ENCODE peak calls at places on chromosomes 3 and 15, in four cellular contexts. O is upper lobe of left lung, L is cardiac muscle cell, T is colonic mucosa. B is an unnamed sample.

GRCh38 chr3:148379763-148380162 is 317.9 kb upstream of the AGTR1 start:
- DNase-seq in O (no peak), L (peak; percentile 67), T (no peak), B (peak; percentile 3)

GRCh38 chr3:64908292-64908691 is 220.5 kb upstream of the ADAMTS9 start:
- DNase-seq in O (no peak), L (no peak), T (no peak), B (no peak)

GRCh38 chr3:30597131-30597768 is 9.2 kb upstream of the TGFBR2 start:
- DNase-seq in O (no peak), L (peak; percentile 89), T (no peak), B (no peak)

GRCh38 chr3:149512073-149512782 is 37.7 kb downstream of the TM4SF4 start:
- DNase-seq in O (peak; percentile 83), L (peak; percentile 75), T (peak; percentile 60), B (peak; percentile 66)

GRCh38 chr3:115323380-115323779 is 176.3 kb upstream of the ZBTB20 start:
- DNase-seq in O (no peak), L (no peak), T (no peak), B (no peak)

GRCh38 chr3:96970211-96970610 is 155.8 kb downstream of the EPHA6 start:
- DNase-seq in O (no peak), L (no peak), T (no peak), B (no peak)

GRCh38 chr3:123481071-123481470 is 32.2 kb upstream of the ADCY5 start:
- DNase-seq in O (no peak), L (no peak), T (no peak), B (no peak)

GRCh38 chr3:73070675-73071575 is 9.5 kb downstream of the EBLN2 start:
- DNase-seq in O (no peak), L (peak; percentile 69), T (no peak), B (no peak)

GRCh38 chr15:60172147-60172546 is 168.0 kb downstream of the FOXB1 start:
- DNase-seq in O (no peak), L (no peak), T (no peak), B (no peak)

GRCh38 chr3:32181801-32182200 is 56.7 kb upstream of the CMTM8 start:
- DNase-seq in O (no peak), L (no peak), T (no peak), B (no peak)

DNA sequence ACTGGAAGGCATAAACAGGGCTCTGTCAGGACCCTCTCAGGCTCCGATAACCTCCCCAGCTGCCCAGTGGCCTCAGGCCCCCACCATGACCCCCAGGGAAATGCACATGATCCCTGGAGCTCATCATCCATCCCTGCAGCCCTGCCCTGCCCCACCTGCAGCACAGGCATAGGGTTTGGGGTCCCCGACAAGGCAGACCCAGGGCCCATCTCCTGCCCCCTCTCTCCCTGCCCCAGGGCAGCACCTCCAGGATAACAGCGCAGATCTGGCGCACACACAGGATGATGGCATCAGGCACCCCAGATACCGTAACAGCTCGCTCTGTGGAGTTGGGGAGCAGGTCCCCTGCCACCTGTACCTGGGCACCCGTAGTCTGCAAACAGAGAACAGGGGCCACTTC is 4.5 kb downstream of the GPR62 start:
- DNase-seq in O (no peak), L (no peak), T (no peak), B (no peak)
- H3K4me1 ChIP-seq in O (peaks cover 6% of the 10 kb centered on the region), L (peaks cover 17% of the 10 kb centered on the region), T (peaks cover 6% of the 10 kb centered on the region), B (peaks cover 30% of the 10 kb centered on the region)

DNA sequence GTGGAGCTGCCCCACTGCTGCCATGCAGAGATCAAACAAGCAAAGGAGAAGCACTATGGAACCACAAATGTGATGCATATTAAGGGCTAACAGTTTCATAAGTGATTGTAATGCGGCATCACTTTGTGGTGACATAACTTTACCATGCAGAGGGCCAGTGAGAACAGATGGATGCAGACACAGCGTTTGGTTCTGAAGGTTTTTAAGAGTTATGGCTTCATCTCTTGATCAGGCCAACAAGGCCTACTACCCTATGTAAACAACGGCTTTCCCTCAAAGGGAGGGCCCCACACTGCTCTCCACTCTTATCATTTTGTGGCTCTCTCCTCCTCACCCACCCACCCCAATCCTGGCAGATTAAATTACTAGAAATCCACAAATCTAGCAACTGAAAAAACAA is 13.4 kb downstream of the NR2E3 start:
- DNase-seq in O (no peak), L (no peak), T (no peak), B (peak; percentile 85)
- H3K36me3 ChIP-seq in O (peaks cover 11% of the 10 kb centered on the region), L (peaks cover 16% of the 10 kb centered on the region), T (peaks cover 7% of the 10 kb centered on the region), B (peaks cover 55% of the 10 kb centered on the region)

GRCh38 chr3:11581237-11582122 is 62.2 kb downstream of the VGLL4 start:
- DNase-seq in O (no peak), L (no peak), T (no peak), B (peak; percentile 34)
- H3K4me3 ChIP-seq in O (no peak overlapping the region), L (peak overlapping the region; percentile 23), T (peak overlapping the region; percentile 0), B (peak overlapping the region; percentile 51)

DNA sequence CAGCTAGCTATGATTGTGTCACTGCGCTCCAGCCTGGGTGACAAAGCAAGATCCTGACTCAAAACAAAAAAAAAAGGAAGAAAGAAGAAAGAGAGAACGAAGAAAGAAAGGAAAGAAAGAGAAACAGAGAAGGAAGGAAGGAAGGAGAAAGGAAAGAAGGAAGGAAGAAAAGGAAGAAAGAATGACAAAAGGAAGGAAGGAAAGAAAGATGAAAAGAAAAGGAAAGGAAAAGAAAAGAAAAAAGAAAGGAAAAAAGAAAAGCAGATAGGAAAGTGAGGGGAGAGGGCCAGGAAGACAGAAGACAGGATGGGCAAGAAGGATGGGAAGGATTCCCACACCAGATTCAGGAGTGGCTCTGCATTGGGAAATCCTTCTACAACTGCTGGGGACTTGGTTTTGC is 44.9 kb downstream of the GOLGA6L2 start:
- DNase-seq in O (no peak), L (no peak), T (no peak), B (no peak)
- H3K4me1 ChIP-seq in O (no peaks in the 10 kb centered on the region), L (no peaks in the 10 kb centered on the region), T (no peaks in the 10 kb centered on the region), B (no peaks in the 10 kb centered on the region)

DNA sequence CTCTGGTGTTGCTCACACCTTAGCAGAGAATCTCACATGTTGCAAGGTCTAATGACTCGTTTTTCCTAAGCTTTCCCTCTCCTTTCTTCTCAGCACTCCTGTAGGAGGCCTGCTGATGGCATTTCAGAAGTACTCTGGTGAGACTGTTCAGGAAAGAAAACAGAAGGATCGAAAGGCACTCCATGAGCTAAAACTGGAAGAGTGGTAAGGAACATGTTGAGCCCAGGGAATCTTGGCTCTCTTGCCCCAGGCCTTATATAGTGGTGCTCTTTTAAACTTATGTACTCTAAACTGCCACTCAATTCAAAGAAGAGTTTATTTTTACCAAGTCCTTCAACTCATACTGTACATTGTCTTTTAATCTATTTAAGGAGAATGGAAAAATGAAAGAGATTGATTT is 18.8 kb downstream of the TIMMDC1 start:
- DNase-seq in O (peak; percentile 35), L (no peak), T (no peak), B (no peak)
- H3K36me3 ChIP-seq in O (peaks cover 26% of the 10 kb centered on the region), L (peaks cover 46% of the 10 kb centered on the region), T (peaks cover 18% of the 10 kb centered on the region), B (peaks cover 68% of the 10 kb centered on the region)

GRCh38 chr3:128804017-128804816 is 75.2 kb upstream of the ACAD9 start:
- DNase-seq in O (no peak), L (peak; percentile 59), T (no peak), B (peak; percentile 61)
- H3K4me3 ChIP-seq in O (no peak overlapping the region), L (no peak overlapping the region), T (peak overlapping the region; percentile 12), B (no peak overlapping the region)

GRCh38 chr3:40972350-40972749 is 227.0 kb upstream of the CTNNB1 start:
- DNase-seq in O (no peak), L (no peak), T (no peak), B (no peak)

GRCh38 chr3:40970067-40970466 is 229.2 kb upstream of the CTNNB1 start:
- DNase-seq in O (no peak), L (no peak), T (no peak), B (no peak)

GRCh38 chr3:40969341-40969740 is 230.0 kb upstream of the CTNNB1 start:
- DNase-seq in O (no peak), L (no peak), T (no peak), B (peak; percentile 12)

GRCh38 chr3:40973141-40973540 is 226.2 kb upstream of the CTNNB1 start:
- DNase-seq in O (no peak), L (no peak), T (no peak), B (no peak)

DNA sequence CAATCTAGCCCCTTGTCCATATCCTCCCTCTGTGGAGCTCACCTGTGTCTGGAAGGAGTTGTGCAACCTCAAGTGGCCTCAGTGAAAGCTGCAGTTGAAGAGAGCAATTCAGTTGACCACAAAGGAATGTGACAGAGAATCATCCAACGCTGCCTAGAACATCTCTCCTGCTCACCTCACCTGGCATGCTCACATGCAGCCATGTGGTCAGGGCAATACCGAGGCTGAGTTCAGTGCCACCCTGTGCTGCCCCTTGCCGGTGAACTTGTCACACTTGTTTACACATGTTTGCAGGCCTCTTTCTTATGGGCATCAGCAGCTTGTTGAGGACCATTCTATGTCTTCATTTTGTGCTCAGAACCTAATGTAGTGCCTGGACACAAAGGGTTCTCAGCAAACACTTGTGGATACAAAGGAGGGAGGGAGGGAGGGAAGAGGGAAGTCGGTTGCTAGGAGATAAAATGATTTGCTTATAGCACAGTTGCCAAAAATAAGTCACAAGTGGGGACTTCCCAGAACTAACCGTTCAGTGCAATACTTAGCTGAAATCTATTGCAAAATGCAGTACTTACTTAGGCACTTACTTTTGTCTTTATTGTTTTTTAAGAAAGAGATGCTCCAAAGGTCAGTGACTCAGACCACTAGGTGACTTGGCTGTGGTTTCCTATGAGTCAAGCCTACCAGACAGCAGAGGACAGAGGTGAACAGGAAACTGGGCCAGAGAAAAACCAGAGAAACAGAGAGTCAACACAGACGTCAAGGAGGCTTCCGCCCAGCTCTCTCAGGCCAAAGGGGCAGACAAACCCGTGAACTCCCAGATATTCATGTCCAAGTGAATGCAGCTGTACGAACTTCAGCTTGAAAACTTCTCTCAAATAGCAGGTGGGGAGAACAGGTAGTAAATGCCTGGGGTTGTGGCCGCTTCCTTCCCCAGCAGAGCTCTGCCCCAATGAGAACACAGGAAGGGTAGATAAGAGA is 227.8 kb upstream of the CTNNB1 start:
- DNase-seq in O (peak; percentile 90), L (peak; percentile 96), T (peak; percentile 76), B (no peak)
- H3K4me1 ChIP-seq in O (peaks cover 27% of the 10 kb centered on the region), L (peaks cover 27% of the 10 kb centered on the region), T (peaks cover 15% of the 10 kb centered on the region), B (peaks cover 13% of the 10 kb centered on the region)

GRCh38 chr3:124694486-124694885 is 35.8 kb upstream of the UMPS start:
- DNase-seq in O (no peak), L (no peak), T (no peak), B (no peak)
- H3K36me3 ChIP-seq in O (no peaks in the 10 kb centered on the region), L (no peaks in the 10 kb centered on the region), T (no peaks in the 10 kb centered on the region), B (no peaks in the 10 kb centered on the region)

DNA sequence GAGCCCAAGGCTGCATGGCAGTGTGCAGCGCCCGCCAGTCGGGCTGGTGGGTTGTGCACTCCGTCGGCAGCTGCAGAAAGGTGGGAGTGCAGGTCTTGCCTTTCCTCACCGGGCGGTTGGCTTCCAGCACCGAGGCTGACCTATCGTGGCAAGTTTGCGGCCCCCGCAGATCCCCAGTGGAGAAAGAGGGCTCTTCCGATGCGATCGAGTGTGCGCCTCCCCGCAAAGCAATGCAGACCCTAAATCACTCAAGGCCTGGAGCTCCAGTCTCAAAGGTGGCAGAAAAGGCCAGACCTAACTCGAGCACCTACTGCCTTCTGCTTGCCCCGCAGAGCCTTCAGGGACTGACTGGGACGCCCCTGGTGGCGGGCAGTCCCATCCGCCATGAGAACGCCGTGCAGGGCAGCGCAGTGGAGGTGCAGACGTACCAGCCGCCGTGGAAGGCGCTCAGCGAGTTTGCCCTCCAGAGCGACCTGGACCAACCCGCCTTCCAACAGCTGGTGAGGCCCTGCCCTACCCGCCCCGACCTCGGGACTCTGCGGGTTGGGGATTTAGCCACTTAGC is 4.3 kb downstream of the ISL2 start:
- DNase-seq in O (no peak), L (no peak), T (peak; percentile 46), B (no peak)
- H3K4me3 ChIP-seq in O (no peak overlapping the region), L (peak overlapping the region; percentile 14), T (peak overlapping the region; percentile 36), B (no peak overlapping the region)

DNA sequence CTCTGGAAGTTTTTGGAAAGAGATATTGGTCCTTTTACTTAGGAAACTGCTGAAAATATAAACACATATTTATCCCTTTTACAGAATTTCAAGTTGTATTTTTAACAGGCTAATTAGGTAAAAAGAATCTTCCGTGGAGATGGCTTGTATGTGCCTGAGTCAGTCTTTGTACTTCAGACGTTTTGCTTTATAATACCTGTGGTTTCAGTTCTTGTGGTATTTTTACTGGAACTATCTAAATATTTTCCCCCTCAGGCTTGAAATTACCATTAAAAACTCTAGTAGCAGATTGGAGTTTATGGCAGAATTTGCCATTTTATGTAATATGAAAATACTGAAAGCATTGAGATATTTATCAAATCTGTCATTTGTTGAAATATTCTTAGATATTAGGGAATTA is 151.6 kb upstream of the CGNL1 start:
- DNase-seq in O (no peak), L (peak; percentile 25), T (no peak), B (no peak)
- H3K4me1 ChIP-seq in O (no peaks in the 10 kb centered on the region), L (peaks cover 21% of the 10 kb centered on the region), T (no peaks in the 10 kb centered on the region), B (peaks cover 46% of the 10 kb centered on the region)

B was measured in SJCRH30.